ENCODE peak calls at places on chromosomes 2 and 18, in ten cellular contexts. O, X, T, Q, L, Z, S, D, W and J are unnamed samples.

GRCh38 chr2:17306706-17307105 is 211.5 kb downstream of the RAD51AP2 start:
- DNase-seq in S (no peak), L (no peak), X (no peak), Z (no peak), D (no peak), W (peak), Q (no peak), O (no peak), T (no peak), J (no peak)

GRCh38 chr2:189933041-189933440 is 129.5 kb downstream of the MSTN start:
- DNase-seq in T (no peak), X (no peak), D (no peak), S (no peak), W (no peak), O (no peak), Q (no peak), Z (no peak), L (no peak), J (no peak)

GRCh38 chr18:45626330-45627203 is 11.3 kb downstream of the SLC14A2 start:
- DNase-seq in O (no peak), X (no peak), T (no peak), S (no peak), W (peak), Q (no peak), D (no peak), L (peak), Z (peak), J (no peak)

GRCh38 chr18:75475228-75475627 is 47.7 kb upstream of the SMIM21 start:
- DNase-seq in Z (peak), L (peak), Q (no peak), T (no peak), X (no peak), D (peak), W (peak), S (no peak), O (no peak), J (peak)

GRCh38 chr18:35178260-35178659 is 62.6 kb upstream of the ZNF397 start:
- DNase-seq in Q (no peak), D (no peak), W (peak), T (no peak), X (no peak), Z (peak), S (no peak), L (peak), O (no peak), J (peak)

GRCh38 chr2:237698338-237698694 is 70.9 kb downstream of the LRRFIP1 start:
- DNase-seq in X (peak), Z (no peak), S (no peak), D (no peak), O (no peak), T (no peak), L (no peak), W (no peak), Q (no peak), J (no peak)

GRCh38 chr2:241092677-241093076 is 9.4 kb downstream of the MTERF4 start:
- DNase-seq in T (no peak), W (peak), Q (no peak), O (no peak), S (no peak), L (no peak), D (peak), Z (no peak), X (no peak), J (no peak)

GRCh38 chr2:205903549-205904129 is 182.3 kb downstream of the INO80D start:
- DNase-seq in Z (peak), O (no peak), Q (no peak), W (no peak), D (peak), L (no peak), T (peak), S (no peak), X (no peak), J (no peak)

GRCh38 chr18:28267878-28268625 is 91.1 kb upstream of the CDH2 start:
- DNase-seq in L (peak), D (peak), S (no peak), T (no peak), O (no peak), X (no peak), Q (no peak), W (no peak), Z (peak), J (peak)

GRCh38 chr2:159612255-159612901 is 4.0 kb downstream of the BAZ2B start:
- DNase-seq in X (no peak), O (no peak), T (no peak), D (peak), Q (no peak), S (no peak), L (no peak), W (no peak), Z (peak), J (no peak)

GRCh38 chr18:49645836-49646235 is 84.0 kb downstream of the LIPG start:
- DNase-seq in S (no peak), T (no peak), O (peak), L (no peak), X (no peak), D (no peak), W (peak), Z (peak), Q (no peak), J (no peak)

GRCh38 chr2:207676827-207677354 is 34.5 kb upstream of the CCNYL1 start:
- DNase-seq in O (no peak), D (peak), T (peak), Z (peak), X (no peak), S (no peak), W (peak), L (peak), Q (no peak), J (peak)

GRCh38 chr2:104321141-104321799 is 532.6 kb upstream of the POU3F3 start:
- DNase-seq in S (no peak), W (no peak), T (no peak), O (no peak), L (no peak), D (no peak), Z (no peak), X (no peak), Q (no peak), J (no peak)

GRCh38 chr2:20573611-20574422 is 77.1 kb downstream of the HS1BP3 start:
- DNase-seq in Z (peak), O (no peak), S (no peak), T (no peak), D (no peak), W (peak), L (no peak), Q (no peak), X (no peak), J (peak)

GRCh38 chr2:195535911-195536522 is 121.0 kb upstream of the SLC39A10 start:
- DNase-seq in L (no peak), Q (peak), T (peak), W (no peak), D (no peak), O (peak), S (no peak), X (peak), Z (no peak), J (no peak)

GRCh38 chr2:55048514-55048924 is 1.7 kb downstream of the RTN4 start:
- DNase-seq in L (no peak), Z (peak), O (peak), Q (no peak), X (no peak), S (no peak), W (no peak), T (no peak), D (peak), J (no peak)

GRCh38 chr18:67243799-67244587 is 272.5 kb downstream of the DSEL start:
- DNase-seq in D (no peak), X (no peak), Z (peak), Q (no peak), L (no peak), S (no peak), T (no peak), W (no peak), O (no peak), J (no peak)

GRCh38 chr2:105593221-105593967 is 151.3 kb upstream of the NCK2 start:
- DNase-seq in L (no peak), S (peak), T (no peak), D (no peak), Q (no peak), O (no peak), W (no peak), X (no peak), Z (no peak), J (no peak)

GRCh38 chr2:235749121-235749780 is 255.4 kb downstream of the AGAP1 start:
- DNase-seq in O (no peak), T (no peak), L (peak), D (no peak), X (no peak), Z (peak), S (no peak), W (peak), Q (no peak), J (no peak)

GRCh38 chr2:72973566-72974435 is 56.5 kb downstream of the EMX1 start:
- DNase-seq in L (no peak), X (peak), W (peak), O (peak), Q (no peak), S (no peak), Z (peak), D (peak), T (no peak), J (no peak)

GRCh38 chr2:52502476-52502860 is 1265.1 kb upstream of the CHAC2 start:
- DNase-seq in W (no peak), Z (no peak), D (no peak), T (no peak), L (no peak), Q (no peak), X (no peak), O (no peak), S (no peak), J (no peak)

GRCh38 chr2:134717706-134718094 is 1.1 kb downstream of the TMEM163 start:
- DNase-seq in S (no peak), L (no peak), T (no peak), X (no peak), Q (no peak), W (no peak), Z (no peak), D (no peak), O (no peak), J (no peak)

GRCh38 chr2:40030451-40030975 is 251.5 kb upstream of the THUMPD2 start:
- DNase-seq in O (no peak), W (no peak), X (no peak), D (no peak), L (no peak), S (no peak), Z (no peak), T (no peak), Q (no peak), J (no peak)

GRCh38 chr2:162123806-162124758 is 28.0 kb downstream of the GCG start:
- DNase-seq in Z (peak), Q (no peak), D (peak), L (no peak), O (no peak), X (no peak), W (peak), S (no peak), T (peak), J (no peak)

GRCh38 chr2:239936838-239937581 is 88.1 kb downstream of the NDUFA10 start:
- DNase-seq in Q (no peak), L (no peak), W (no peak), O (no peak), S (peak), X (no peak), T (no peak), D (no peak), Z (no peak), J (no peak)

GRCh38 chr18:79635127-79635726 is 44.4 kb upstream of the CTDP1 start:
- DNase-seq in W (no peak), X (no peak), T (no peak), O (no peak), L (no peak), Q (no peak), D (no peak), Z (no peak), S (peak), J (no peak)

GRCh38 chr2:230865766-230866703 is 1.3 kb downstream of the ITM2C start:
- DNase-seq in Q (peak), T (no peak), W (no peak), Z (peak), O (no peak), S (no peak), D (no peak), X (peak), L (no peak), J (no peak)

GRCh38 chr2:102848366-102848839 is 86.6 kb downstream of the TMEM182 start:
- DNase-seq in L (no peak), S (no peak), O (peak), X (no peak), D (peak), Q (no peak), W (no peak), T (no peak), Z (peak), J (peak)

GRCh38 chr2:199509401-199509800 is 51.7 kb upstream of the SATB2 start:
- DNase-seq in X (no peak), Z (no peak), D (no peak), T (no peak), O (no peak), W (no peak), L (no peak), Q (no peak), S (no peak), J (no peak)

GRCh38 chr2:48433682-48434081 is 96.3 kb upstream of the STON1 start:
- DNase-seq in X (no peak), O (no peak), S (no peak), T (no peak), D (no peak), Z (peak), W (no peak), Q (no peak), L (no peak), J (no peak)

GRCh38 chr2:42234056-42234455 is 64.9 kb downstream of the EML4 start:
- DNase-seq in S (no peak), X (no peak), D (no peak), L (peak), Q (no peak), Z (peak), W (no peak), O (no peak), T (no peak), J (no peak)

GRCh38 chr2:119644186-119644585 is 34.8 kb upstream of the TMEM177 start:
- DNase-seq in T (no peak), D (no peak), X (no peak), O (no peak), W (no peak), S (no peak), Z (peak), Q (no peak), L (no peak), J (no peak)

GRCh38 chr2:71071681-71072398 is 3.4 kb downstream of the NAGK start:
- DNase-seq in S (no peak), Q (peak), L (no peak), Z (no peak), X (peak), O (peak), T (peak), W (no peak), D (no peak), J (no peak)

GRCh38 chr18:61335737-61336555 is 2.7 kb downstream of the CDH20 start:
- DNase-seq in Z (peak), O (no peak), D (no peak), X (no peak), Q (no peak), T (no peak), W (no peak), L (no peak), S (no peak), J (no peak)

DNA sequence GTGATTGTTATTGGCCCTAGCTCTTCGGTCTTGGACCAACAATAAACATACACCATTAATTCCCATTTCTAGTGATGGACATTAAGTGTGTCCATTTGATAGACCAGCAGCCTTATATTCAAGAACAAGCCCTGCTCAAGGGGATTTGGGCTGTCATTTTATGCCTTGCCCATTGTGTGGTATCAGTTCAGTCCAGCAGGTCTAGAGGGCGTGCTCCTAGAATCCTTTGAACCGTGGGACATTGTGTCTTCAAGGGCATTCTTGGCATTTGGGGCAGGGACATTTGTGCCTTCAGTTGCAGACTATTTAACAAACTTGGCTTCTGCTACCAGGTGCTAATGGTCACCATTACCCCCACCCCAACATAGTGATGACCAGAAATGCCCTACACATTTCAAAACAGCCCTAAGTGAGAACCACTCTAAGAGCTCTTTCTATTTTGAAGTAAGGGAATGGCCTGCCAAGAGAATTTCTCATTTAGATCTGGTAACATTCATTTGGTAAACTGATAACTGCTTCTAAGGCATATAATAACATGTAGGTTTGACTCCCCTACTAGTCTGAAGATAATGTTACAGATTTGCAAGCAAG is 284.7 kb downstream of the ALPK2 start:
- DNase-seq in S (no peak), Z (no peak), L (no peak), D (no peak), T (no peak), W (no peak), O (no peak), Q (no peak), X (no peak), J (no peak)
- H3K4me3 ChIP-seq in S (no peak), Z (no peak), L (no peak), D (no peak), T (no peak), W (no peak), O (no peak), Q (no peak), X (no peak), J (no peak)

DNA sequence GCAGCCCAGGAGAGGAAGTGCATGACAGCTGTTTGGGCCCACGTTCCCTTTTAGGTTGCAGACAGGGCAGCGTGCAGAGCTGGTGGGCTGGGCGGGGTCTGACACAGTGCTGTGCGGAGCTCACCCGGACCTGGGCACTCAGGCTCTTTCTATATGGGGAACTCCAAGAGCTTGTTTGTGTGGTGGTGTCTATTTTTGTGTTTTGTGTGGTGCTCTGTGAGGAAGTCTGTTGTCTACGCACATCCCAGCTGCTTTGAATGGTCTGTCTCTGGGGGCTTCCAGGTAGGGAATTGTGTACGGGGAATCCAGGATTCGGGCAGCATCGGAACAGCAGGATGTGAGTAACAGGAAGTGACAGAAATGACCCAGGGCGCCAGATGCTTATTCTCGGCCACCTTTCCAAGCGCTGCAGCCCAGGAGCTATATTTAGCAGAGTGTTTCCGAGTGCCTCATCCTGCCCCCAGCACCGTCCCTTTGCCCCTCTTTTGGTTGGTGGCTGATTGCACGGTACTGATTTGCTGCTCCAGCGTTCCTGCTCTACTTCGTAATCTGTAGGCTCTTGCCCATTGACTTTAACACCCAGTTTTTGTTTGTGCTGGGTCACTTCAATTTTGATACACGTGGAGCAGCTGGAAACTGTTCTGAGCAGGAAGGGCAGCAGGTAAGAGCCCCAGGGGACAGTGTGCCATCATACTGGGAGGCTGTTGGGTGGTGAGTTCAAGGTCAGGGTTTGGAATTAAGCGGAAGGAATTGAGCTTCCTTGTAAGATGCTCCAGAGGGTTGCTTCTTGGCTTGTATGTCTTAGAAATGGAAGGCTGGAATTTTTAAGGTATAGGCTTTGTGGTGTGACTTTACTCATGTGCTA is 64.7 kb downstream of the DGKD start:
- DNase-seq in T (peak), Q (peak), L (no peak), D (peak), Z (peak), S (peak), O (peak), W (no peak), X (peak), J (peak)
- H3K4me3 ChIP-seq in T (peak), Q (peak), L (no peak), D (peak), Z (no peak), S (no peak), O (peak), W (no peak), X (peak), J (no peak)

GRCh38 chr2:148552675-148553331 is 91.7 kb upstream of the EPC2 start:
- DNase-seq in Q (no peak), L (no peak), W (no peak), T (no peak), D (no peak), O (no peak), S (no peak), Z (no peak), X (peak), J (no peak)
- H3K4me3 ChIP-seq in Q (peak), L (peak), W (no peak), T (peak), D (peak), O (peak), S (peak), Z (no peak), X (peak), J (peak)

GRCh38 chr2:232490221-232491138 is 2.8 kb upstream of the ECEL1 start:
- DNase-seq in T (no peak), X (no peak), W (no peak), Q (no peak), S (no peak), L (no peak), D (no peak), O (no peak), Z (no peak), J (no peak)
- H3K4me3 ChIP-seq in T (no peak), X (no peak), W (no peak), Q (no peak), S (no peak), L (no peak), D (no peak), O (no peak), Z (no peak), J (no peak)

GRCh38 chr18:13983506-13983905 is 68.2 kb upstream of the MC2R start:
- DNase-seq in S (no peak), X (no peak), W (no peak), Z (no peak), T (no peak), Q (no peak), L (no peak), D (no peak), O (no peak), J (no peak)

GRCh38 chr18:13987956-13988355 is 72.6 kb upstream of the MC2R start:
- DNase-seq in T (no peak), S (no peak), W (no peak), O (no peak), X (no peak), Z (no peak), L (no peak), D (no peak), Q (no peak), J (no peak)

GRCh38 chr18:13993730-13994129 is 78.4 kb upstream of the MC2R start:
- DNase-seq in Q (no peak), W (no peak), L (no peak), X (no peak), S (no peak), D (no peak), Z (no peak), O (no peak), T (no peak), J (no peak)

GRCh38 chr18:13984080-13984479 is 68.7 kb upstream of the MC2R start:
- DNase-seq in D (no peak), Z (no peak), W (no peak), O (no peak), S (no peak), X (no peak), L (no peak), Q (no peak), T (no peak), J (no peak)

GRCh38 chr18:13989209-13989608 is 73.9 kb upstream of the MC2R start:
- DNase-seq in W (no peak), Q (no peak), S (no peak), L (no peak), T (no peak), O (no peak), D (no peak), Z (no peak), X (no peak), J (no peak)
- H3K4me3 ChIP-seq in W (no peak), Q (no peak), S (no peak), L (no peak), T (no peak), O (no peak), D (no peak), Z (no peak), X (no peak), J (no peak)

GRCh38 chr2:172086349-172087190 is 1.3 kb downstream of the DLX1 start:
- DNase-seq in O (no peak), Z (no peak), W (no peak), D (no peak), T (no peak), S (no peak), Q (peak), X (peak), L (no peak), J (no peak)
- H3K4me3 ChIP-seq in O (peak), Z (no peak), W (peak), D (peak), T (peak), S (peak), Q (no peak), X (no peak), L (peak), J (peak)

GRCh38 chr2:181680055-181680936 is at the start of gene NEUROD1:
- DNase-seq in D (peak), X (peak), O (no peak), T (no peak), L (no peak), S (no peak), Z (no peak), W (no peak), Q (no peak), J (no peak)
- H3K4me3 ChIP-seq in D (peak), X (peak), O (no peak), T (peak), L (peak), S (no peak), Z (no peak), W (no peak), Q (peak), J (peak)